ENCODE peak calls at places on chromosomes 1 and 21, in six cellular contexts. One of them, this sample, is unnamed.

GRCh38 chr21:46116846-46117585 is 19.1 kb downstream of the COL6A2 start:
- DNase-seq in neuronal stem cell: no peak
- DNase-seq in IMR-90: no peak
- DNase-seq in mesenchymal stem cell: peak
- DNase-seq in H9: peak
- DNase-seq in H1: peak
- DNase-seq in this sample: no peak

GRCh38 chr1:9384751-9385245 is 92.1 kb downstream of the SPSB1 start:
- DNase-seq in H1: no peak
- DNase-seq in mesenchymal stem cell: peak
- DNase-seq in neuronal stem cell: no peak
- DNase-seq in IMR-90: no peak
- DNase-seq in H9: no peak
- DNase-seq in this sample: no peak

GRCh38 chr1:6052543-6053205 is 7.0 kb downstream of the KCNAB2 start:
- DNase-seq in mesenchymal stem cell: peak
- DNase-seq in IMR-90: peak
- DNase-seq in H9: peak
- DNase-seq in neuronal stem cell: peak
- DNase-seq in H1: peak
- DNase-seq in this sample: peak

GRCh38 chr1:116415200-116415698 is 42.2 kb downstream of the ATP1A1 start:
- DNase-seq in H9: no peak
- DNase-seq in mesenchymal stem cell: no peak
- DNase-seq in IMR-90: no peak
- DNase-seq in H1: no peak
- DNase-seq in neuronal stem cell: no peak
- DNase-seq in this sample: no peak

GRCh38 chr1:12073796-12074195 is 10.7 kb downstream of the TNFRSF8 start:
- DNase-seq in neuronal stem cell: no peak
- DNase-seq in mesenchymal stem cell: no peak
- DNase-seq in H1: no peak
- DNase-seq in H9: no peak
- DNase-seq in IMR-90: no peak
- DNase-seq in this sample: no peak

GRCh38 chr1:35573198-35573775 is at the start of gene TFAP2E:
- DNase-seq in IMR-90: no peak
- DNase-seq in mesenchymal stem cell: peak
- DNase-seq in H9: peak
- DNase-seq in H1: peak
- DNase-seq in neuronal stem cell: no peak
- DNase-seq in this sample: peak

GRCh38 chr1:33586111-33586510 is 113.7 kb downstream of the ZSCAN20 start:
- DNase-seq in neuronal stem cell: no peak
- DNase-seq in mesenchymal stem cell: no peak
- DNase-seq in H1: no peak
- DNase-seq in IMR-90: peak
- DNase-seq in H9: no peak
- DNase-seq in this sample: no peak

GRCh38 chr1:1804301-1804700 is 26.0 kb upstream of the NADK start:
- DNase-seq in H1: no peak
- DNase-seq in H9: no peak
- DNase-seq in neuronal stem cell: no peak
- DNase-seq in IMR-90: no peak
- DNase-seq in mesenchymal stem cell: no peak
- DNase-seq in this sample: no peak

GRCh38 chr1:94554611-94555010 is 13.1 kb upstream of the F3 start:
- DNase-seq in neuronal stem cell: no peak
- DNase-seq in H9: no peak
- DNase-seq in mesenchymal stem cell: no peak
- DNase-seq in H1: no peak
- DNase-seq in IMR-90: no peak
- DNase-seq in this sample: peak

GRCh38 chr1:246039585-246039984 is 467.5 kb downstream of the SMYD3 start:
- DNase-seq in mesenchymal stem cell: no peak
- DNase-seq in neuronal stem cell: no peak
- DNase-seq in IMR-90: no peak
- DNase-seq in H9: no peak
- DNase-seq in H1: no peak
- DNase-seq in this sample: no peak

GRCh38 chr1:30250338-30251022 is 472.9 kb downstream of the MATN1 start:
- DNase-seq in mesenchymal stem cell: no peak
- DNase-seq in H9: no peak
- DNase-seq in H1: no peak
- DNase-seq in IMR-90: no peak
- DNase-seq in neuronal stem cell: no peak
- DNase-seq in this sample: no peak

GRCh38 chr21:34878501-34878900 is 170.6 kb downstream of the RUNX1 start:
- DNase-seq in H1: no peak
- DNase-seq in mesenchymal stem cell: no peak
- DNase-seq in neuronal stem cell: no peak
- DNase-seq in H9: no peak
- DNase-seq in IMR-90: no peak
- DNase-seq in this sample: no peak

GRCh38 chr1:1306070-1306660 is 1.6 kb downstream of the ACAP3 start:
- DNase-seq in H1: no peak
- DNase-seq in IMR-90: peak
- DNase-seq in mesenchymal stem cell: peak
- DNase-seq in neuronal stem cell: no peak
- DNase-seq in H9: peak
- DNase-seq in this sample: no peak

GRCh38 chr1:84208935-84209334 is 64.9 kb downstream of the PRKACB start:
- DNase-seq in neuronal stem cell: no peak
- DNase-seq in H9: no peak
- DNase-seq in IMR-90: no peak
- DNase-seq in H1: no peak
- DNase-seq in mesenchymal stem cell: no peak
- DNase-seq in this sample: no peak

GRCh38 chr1:228838717-228839500 is 103.6 kb downstream of the RHOU start:
- DNase-seq in neuronal stem cell: no peak
- DNase-seq in mesenchymal stem cell: peak
- DNase-seq in H1: peak
- DNase-seq in IMR-90: peak
- DNase-seq in H9: no peak
- DNase-seq in this sample: peak

GRCh38 chr1:193179094-193179493 is 7.3 kb downstream of the B3GALT2 start:
- DNase-seq in neuronal stem cell: no peak
- DNase-seq in H9: no peak
- DNase-seq in H1: no peak
- DNase-seq in mesenchymal stem cell: no peak
- DNase-seq in IMR-90: no peak
- DNase-seq in this sample: no peak

GRCh38 chr1:34283142-34283541 is 106.4 kb downstream of the C1orf94 start:
- DNase-seq in H9: no peak
- DNase-seq in mesenchymal stem cell: no peak
- DNase-seq in IMR-90: no peak
- DNase-seq in neuronal stem cell: no peak
- DNase-seq in H1: no peak
- DNase-seq in this sample: no peak

GRCh38 chr1:82777240-82777639 is 976.5 kb downstream of the ADGRL2 start:
- DNase-seq in mesenchymal stem cell: no peak
- DNase-seq in H9: no peak
- DNase-seq in neuronal stem cell: no peak
- DNase-seq in H1: no peak
- DNase-seq in IMR-90: no peak
- DNase-seq in this sample: no peak

GRCh38 chr21:42513151-42513984 is at the start of gene SLC37A1:
- DNase-seq in IMR-90: no peak
- DNase-seq in H9: peak
- DNase-seq in H1: peak
- DNase-seq in neuronal stem cell: no peak
- DNase-seq in mesenchymal stem cell: no peak
- DNase-seq in this sample: no peak

GRCh38 chr1:102191723-102192122 is 195.0 kb upstream of the OLFM3 start:
- DNase-seq in mesenchymal stem cell: peak
- DNase-seq in IMR-90: no peak
- DNase-seq in neuronal stem cell: peak
- DNase-seq in H1: no peak
- DNase-seq in H9: peak
- DNase-seq in this sample: peak

GRCh38 chr21:36171741-36172331 is 15.2 kb downstream of the DOP1B start:
- DNase-seq in mesenchymal stem cell: no peak
- DNase-seq in IMR-90: peak
- DNase-seq in H9: peak
- DNase-seq in H1: no peak
- DNase-seq in neuronal stem cell: no peak
- DNase-seq in this sample: peak

GRCh38 chr1:53731779-53732305 is 7.1 kb downstream of the GLIS1 start:
- DNase-seq in H9: no peak
- DNase-seq in neuronal stem cell: no peak
- DNase-seq in H1: no peak
- DNase-seq in IMR-90: peak
- DNase-seq in mesenchymal stem cell: no peak
- DNase-seq in this sample: no peak

GRCh38 chr1:6581561-6582305 is 1.9 kb downstream of the ZBTB48 start:
- DNase-seq in IMR-90: no peak
- DNase-seq in H9: no peak
- DNase-seq in mesenchymal stem cell: no peak
- DNase-seq in H1: no peak
- DNase-seq in neuronal stem cell: no peak
- DNase-seq in this sample: no peak

GRCh38 chr21:32698971-32699693 is 28.7 kb downstream of the SYNJ1 start:
- DNase-seq in IMR-90: peak
- DNase-seq in H1: no peak
- DNase-seq in mesenchymal stem cell: no peak
- DNase-seq in neuronal stem cell: no peak
- DNase-seq in H9: no peak
- DNase-seq in this sample: no peak

GRCh38 chr21:46634427-46634826 is 1.0 kb upstream of the PRMT2 start:
- DNase-seq in H9: no peak
- DNase-seq in IMR-90: no peak
- DNase-seq in mesenchymal stem cell: no peak
- DNase-seq in H1: no peak
- DNase-seq in neuronal stem cell: no peak
- DNase-seq in this sample: peak

GRCh38 chr1:186535388-186536133 is 74.6 kb upstream of the PDC start:
- DNase-seq in IMR-90: peak
- DNase-seq in H1: no peak
- DNase-seq in mesenchymal stem cell: peak
- DNase-seq in neuronal stem cell: no peak
- DNase-seq in H9: no peak
- DNase-seq in this sample: no peak

GRCh38 chr1:186531561-186532165 is 70.7 kb upstream of the PDC start:
- DNase-seq in mesenchymal stem cell: peak
- DNase-seq in neuronal stem cell: no peak
- DNase-seq in H1: no peak
- DNase-seq in IMR-90: peak
- DNase-seq in H9: no peak
- DNase-seq in this sample: no peak

GRCh38 chr1:186530104-186530503 is 69.2 kb upstream of the PDC start:
- DNase-seq in H1: no peak
- DNase-seq in H9: no peak
- DNase-seq in IMR-90: peak
- DNase-seq in mesenchymal stem cell: peak
- DNase-seq in neuronal stem cell: no peak
- DNase-seq in this sample: no peak

GRCh38 chr1:186536272-186536905 is 75.5 kb upstream of the PDC start:
- DNase-seq in IMR-90: peak
- DNase-seq in H1: no peak
- DNase-seq in H9: no peak
- DNase-seq in mesenchymal stem cell: peak
- DNase-seq in neuronal stem cell: no peak
- DNase-seq in this sample: no peak

DNA sequence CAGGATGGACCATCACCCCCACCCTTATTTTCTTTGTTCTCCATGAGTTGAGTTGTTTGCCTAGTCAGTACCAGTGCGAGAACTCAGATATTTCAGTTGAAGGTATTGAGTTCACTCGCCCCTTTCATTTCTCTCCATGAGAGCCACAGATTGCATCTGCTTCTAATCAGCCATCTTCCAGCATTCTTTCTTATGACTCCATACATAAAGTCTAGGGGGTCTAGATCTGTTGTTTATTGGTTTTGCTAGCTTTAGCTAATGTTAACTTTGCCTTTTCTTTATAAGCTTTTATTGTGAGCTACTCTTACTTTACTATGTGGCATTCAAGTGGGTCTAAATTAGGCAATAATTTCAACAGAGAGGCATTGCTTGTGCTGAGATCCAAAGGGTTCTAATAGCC is 71.6 kb upstream of the PDC start:
- DNase-seq in neuronal stem cell: no peak
- DNase-seq in mesenchymal stem cell: no peak
- DNase-seq in IMR-90: peak
- DNase-seq in H1: no peak
- DNase-seq in H9: no peak
- DNase-seq in this sample: no peak
- H3K14ac ChIP-seq in neuronal stem cell: no peak
- H3K14ac ChIP-seq in mesenchymal stem cell: no peak
- H3K14ac ChIP-seq in IMR-90: peak
- H3K14ac ChIP-seq in H1: no peak
- H3K14ac ChIP-seq in H9: no peak
- H3K14ac ChIP-seq in this sample: no peak

DNA sequence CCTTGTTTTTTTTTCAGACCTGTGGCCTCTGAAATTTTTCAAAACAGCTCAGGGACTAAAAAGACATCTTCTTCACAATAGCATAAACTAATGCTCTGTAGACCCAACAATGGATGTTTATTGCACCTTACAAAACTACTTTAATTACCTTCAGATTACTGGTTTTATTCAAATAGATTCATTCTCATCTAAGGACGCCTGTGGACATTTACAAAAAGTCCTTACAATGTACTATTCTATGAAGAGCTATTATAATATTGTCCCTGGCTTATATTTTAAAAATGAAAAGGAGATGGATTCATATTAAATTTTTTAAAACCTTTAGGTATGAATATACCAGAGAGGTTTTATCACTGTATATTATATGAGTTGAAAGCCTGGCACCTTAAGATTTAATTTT is 238.4 kb upstream of the NR5A2 start:
- DNase-seq in H9: no peak
- DNase-seq in neuronal stem cell: no peak
- DNase-seq in H1: no peak
- DNase-seq in IMR-90: no peak
- DNase-seq in mesenchymal stem cell: no peak
- DNase-seq in this sample: no peak
- H3K27ac ChIP-seq in H9: no peak
- H3K27ac ChIP-seq in neuronal stem cell: no peak
- H3K27ac ChIP-seq in H1: no peak
- H3K27ac ChIP-seq in IMR-90: no peak
- H3K27ac ChIP-seq in mesenchymal stem cell: no peak
- H3K27ac ChIP-seq in this sample: no peak

DNA sequence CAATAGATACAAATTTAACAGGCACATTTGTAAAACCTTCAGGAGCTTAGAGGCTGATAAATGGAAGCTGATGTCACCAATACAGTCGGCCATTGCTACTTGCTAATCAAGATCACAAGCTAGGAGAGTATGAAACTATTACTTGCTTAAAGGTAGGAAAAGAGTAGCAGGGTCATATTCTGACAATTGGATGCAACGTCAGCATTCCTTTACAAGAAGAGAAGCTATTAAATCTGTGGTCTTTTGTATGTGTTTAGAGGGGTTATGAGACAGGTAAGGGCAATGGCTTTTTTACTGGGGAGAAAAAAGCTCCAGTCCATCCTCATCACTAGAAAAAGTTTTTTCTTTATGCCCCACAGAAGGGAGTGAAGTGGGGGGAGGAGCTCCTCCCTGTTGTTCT is 11.7 kb upstream of the CD48 start:
- DNase-seq in H9: no peak
- DNase-seq in mesenchymal stem cell: no peak
- DNase-seq in neuronal stem cell: no peak
- DNase-seq in IMR-90: no peak
- DNase-seq in H1: no peak
- DNase-seq in this sample: no peak
- H2BK120ac ChIP-seq in H9: no peak
- H2BK120ac ChIP-seq in mesenchymal stem cell: no peak
- H2BK120ac ChIP-seq in neuronal stem cell: no peak
- H2BK120ac ChIP-seq in IMR-90: no peak
- H2BK120ac ChIP-seq in H1: no peak
- H2BK120ac ChIP-seq in this sample: no peak

GRCh38 chr1:182811975-182812727 is 22.6 kb downstream of the NPL start:
- DNase-seq in H9: no peak
- DNase-seq in mesenchymal stem cell: no peak
- DNase-seq in H1: no peak
- DNase-seq in IMR-90: no peak
- DNase-seq in neuronal stem cell: no peak
- DNase-seq in this sample: no peak
- H3K14ac ChIP-seq in H9: no peak
- H3K14ac ChIP-seq in mesenchymal stem cell: no peak
- H3K14ac ChIP-seq in H1: no peak
- H3K14ac ChIP-seq in IMR-90: no peak
- H3K14ac ChIP-seq in neuronal stem cell: no peak
- H3K14ac ChIP-seq in this sample: no peak